ENCODE peak calls at places on chromosomes 11 and 22, in seven cellular contexts. One of them, this sample, is unnamed.

GRCh38 chr11:101867951-101868350 is 46.9 kb upstream of the CEP126 start:
- DNase-seq in ovary: no peak
- DNase-seq in suprapubic skin: no peak
- DNase-seq in body of pancreas: no peak
- DNase-seq in transverse colon: no peak
- DNase-seq in esophagus squamous epithelium: no peak
- DNase-seq in HCT116: no peak
- DNase-seq in this sample: no peak

GRCh38 chr11:96607890-96608558 is 218.2 kb downstream of the JRKL start:
- DNase-seq in body of pancreas: no peak
- DNase-seq in esophagus squamous epithelium: no peak
- DNase-seq in ovary: no peak
- DNase-seq in HCT116: no peak
- DNase-seq in transverse colon: no peak
- DNase-seq in suprapubic skin: no peak
- DNase-seq in this sample: no peak

GRCh38 chr11:31557991-31558390 is 48.4 kb downstream of the ELP4 start:
- DNase-seq in suprapubic skin: no peak
- DNase-seq in esophagus squamous epithelium: no peak
- DNase-seq in body of pancreas: no peak
- DNase-seq in ovary: no peak
- DNase-seq in transverse colon: no peak
- DNase-seq in HCT116: no peak
- DNase-seq in this sample: no peak

GRCh38 chr11:8814209-8814922 is 96.6 kb upstream of the AKIP1 start:
- DNase-seq in esophagus squamous epithelium: no peak
- DNase-seq in HCT116: no peak
- DNase-seq in ovary: no peak
- DNase-seq in transverse colon: peak; percentile 38
- DNase-seq in suprapubic skin: peak; percentile 9
- DNase-seq in body of pancreas: no peak
- DNase-seq in this sample: no peak

GRCh38 chr22:25131198-25131887 is 68.3 kb upstream of the CRYBB3 start:
- DNase-seq in ovary: no peak
- DNase-seq in esophagus squamous epithelium: no peak
- DNase-seq in HCT116: no peak
- DNase-seq in body of pancreas: no peak
- DNase-seq in transverse colon: peak; percentile 30
- DNase-seq in suprapubic skin: no peak
- DNase-seq in this sample: no peak

GRCh38 chr11:65411681-65412070 is 10.9 kb upstream of the NEAT1 start:
- DNase-seq in ovary: no peak
- DNase-seq in HCT116: no peak
- DNase-seq in esophagus squamous epithelium: no peak
- DNase-seq in transverse colon: no peak
- DNase-seq in suprapubic skin: peak; percentile 71
- DNase-seq in body of pancreas: no peak
- DNase-seq in this sample: no peak

GRCh38 chr11:94272738-94273313 is 31.6 kb upstream of the IZUMO1R start:
- DNase-seq in suprapubic skin: no peak
- DNase-seq in transverse colon: no peak
- DNase-seq in esophagus squamous epithelium: no peak
- DNase-seq in ovary: no peak
- DNase-seq in body of pancreas: peak; percentile 4
- DNase-seq in HCT116: no peak
- DNase-seq in this sample: peak; percentile 18

GRCh38 chr11:118004543-118005223 is 18.5 kb downstream of the IL10RA start:
- DNase-seq in body of pancreas: no peak
- DNase-seq in suprapubic skin: peak; percentile 29
- DNase-seq in esophagus squamous epithelium: no peak
- DNase-seq in transverse colon: no peak
- DNase-seq in ovary: no peak
- DNase-seq in HCT116: no peak
- DNase-seq in this sample: no peak

GRCh38 chr11:74671520-74672196 is 59.6 kb downstream of the CHRDL2 start:
- DNase-seq in esophagus squamous epithelium: no peak
- DNase-seq in body of pancreas: no peak
- DNase-seq in transverse colon: no peak
- DNase-seq in HCT116: no peak
- DNase-seq in suprapubic skin: no peak
- DNase-seq in ovary: no peak
- DNase-seq in this sample: peak; percentile 17

GRCh38 chr22:32579533-32580220 is 105.1 kb downstream of the FBXO7 start:
- DNase-seq in body of pancreas: no peak
- DNase-seq in ovary: no peak
- DNase-seq in HCT116: no peak
- DNase-seq in esophagus squamous epithelium: no peak
- DNase-seq in suprapubic skin: peak; percentile 61
- DNase-seq in transverse colon: no peak
- DNase-seq in this sample: no peak

GRCh38 chr11:74341926-74342325 is 30.5 kb upstream of the P4HA3 start:
- DNase-seq in transverse colon: no peak
- DNase-seq in body of pancreas: no peak
- DNase-seq in ovary: no peak
- DNase-seq in HCT116: no peak
- DNase-seq in suprapubic skin: no peak
- DNase-seq in esophagus squamous epithelium: no peak
- DNase-seq in this sample: no peak

GRCh38 chr22:40410272-40410671 is 39.9 kb downstream of the SGSM3 start:
- DNase-seq in HCT116: no peak
- DNase-seq in suprapubic skin: peak; percentile 75
- DNase-seq in transverse colon: no peak
- DNase-seq in esophagus squamous epithelium: no peak
- DNase-seq in ovary: no peak
- DNase-seq in body of pancreas: no peak
- DNase-seq in this sample: no peak

GRCh38 chr11:65777241-65777640 is 3.5 kb downstream of the AP5B1 start:
- DNase-seq in ovary: no peak
- DNase-seq in transverse colon: no peak
- DNase-seq in HCT116: no peak
- DNase-seq in suprapubic skin: peak; percentile 34
- DNase-seq in body of pancreas: no peak
- DNase-seq in esophagus squamous epithelium: no peak
- DNase-seq in this sample: no peak

GRCh38 chr11:131099746-131100145 is 183.5 kb upstream of the SNX19 start:
- DNase-seq in suprapubic skin: no peak
- DNase-seq in ovary: no peak
- DNase-seq in transverse colon: no peak
- DNase-seq in body of pancreas: no peak
- DNase-seq in esophagus squamous epithelium: no peak
- DNase-seq in HCT116: no peak
- DNase-seq in this sample: no peak

GRCh38 chr11:134050541-134051383 is 18.1 kb upstream of the JAM3 start:
- DNase-seq in suprapubic skin: peak; percentile 84
- DNase-seq in ovary: peak; percentile 88
- DNase-seq in transverse colon: peak; percentile 80
- DNase-seq in esophagus squamous epithelium: no peak
- DNase-seq in body of pancreas: peak; percentile 85
- DNase-seq in HCT116: peak; percentile 33
- DNase-seq in this sample: peak; percentile 84

GRCh38 chr11:107720305-107720775 is 8.5 kb upstream of the SLN start:
- DNase-seq in ovary: no peak
- DNase-seq in body of pancreas: no peak
- DNase-seq in HCT116: no peak
- DNase-seq in transverse colon: no peak
- DNase-seq in esophagus squamous epithelium: no peak
- DNase-seq in suprapubic skin: no peak
- DNase-seq in this sample: no peak

GRCh38 chr11:66844496-66845142 is 1.4 kb downstream of the RCE1 start:
- DNase-seq in esophagus squamous epithelium: no peak
- DNase-seq in transverse colon: no peak
- DNase-seq in suprapubic skin: peak; percentile 63
- DNase-seq in HCT116: no peak
- DNase-seq in body of pancreas: no peak
- DNase-seq in ovary: peak; percentile 32
- DNase-seq in this sample: peak; percentile 6

GRCh38 chr11:27473017-27473406 is 422 bp upstream of the LGR4 start:
- DNase-seq in suprapubic skin: no peak
- DNase-seq in HCT116: no peak
- DNase-seq in ovary: no peak
- DNase-seq in body of pancreas: no peak
- DNase-seq in transverse colon: no peak
- DNase-seq in esophagus squamous epithelium: no peak
- DNase-seq in this sample: no peak

GRCh38 chr11:134390706-134391105 is 21.3 kb downstream of the B3GAT1 start:
- DNase-seq in transverse colon: no peak
- DNase-seq in esophagus squamous epithelium: no peak
- DNase-seq in ovary: no peak
- DNase-seq in suprapubic skin: no peak
- DNase-seq in body of pancreas: no peak
- DNase-seq in HCT116: no peak
- DNase-seq in this sample: no peak

GRCh38 chr11:13207270-13207664 is 70.3 kb upstream of the BMAL1 start:
- DNase-seq in ovary: no peak
- DNase-seq in suprapubic skin: no peak
- DNase-seq in esophagus squamous epithelium: no peak
- DNase-seq in body of pancreas: no peak
- DNase-seq in HCT116: no peak
- DNase-seq in transverse colon: no peak
- DNase-seq in this sample: no peak
- H3K4me3 ChIP-seq in ovary: no peak overlapping the region
- H3K4me3 ChIP-seq in suprapubic skin: peak overlapping the region; percentile 41
- H3K4me3 ChIP-seq in esophagus squamous epithelium: peak overlapping the region; percentile 14
- H3K4me3 ChIP-seq in body of pancreas: no peak overlapping the region
- H3K4me3 ChIP-seq in HCT116: peak overlapping the region; percentile 51
- H3K4me3 ChIP-seq in transverse colon: no peak overlapping the region
- H3K4me3 ChIP-seq in this sample: no peak overlapping the region

DNA sequence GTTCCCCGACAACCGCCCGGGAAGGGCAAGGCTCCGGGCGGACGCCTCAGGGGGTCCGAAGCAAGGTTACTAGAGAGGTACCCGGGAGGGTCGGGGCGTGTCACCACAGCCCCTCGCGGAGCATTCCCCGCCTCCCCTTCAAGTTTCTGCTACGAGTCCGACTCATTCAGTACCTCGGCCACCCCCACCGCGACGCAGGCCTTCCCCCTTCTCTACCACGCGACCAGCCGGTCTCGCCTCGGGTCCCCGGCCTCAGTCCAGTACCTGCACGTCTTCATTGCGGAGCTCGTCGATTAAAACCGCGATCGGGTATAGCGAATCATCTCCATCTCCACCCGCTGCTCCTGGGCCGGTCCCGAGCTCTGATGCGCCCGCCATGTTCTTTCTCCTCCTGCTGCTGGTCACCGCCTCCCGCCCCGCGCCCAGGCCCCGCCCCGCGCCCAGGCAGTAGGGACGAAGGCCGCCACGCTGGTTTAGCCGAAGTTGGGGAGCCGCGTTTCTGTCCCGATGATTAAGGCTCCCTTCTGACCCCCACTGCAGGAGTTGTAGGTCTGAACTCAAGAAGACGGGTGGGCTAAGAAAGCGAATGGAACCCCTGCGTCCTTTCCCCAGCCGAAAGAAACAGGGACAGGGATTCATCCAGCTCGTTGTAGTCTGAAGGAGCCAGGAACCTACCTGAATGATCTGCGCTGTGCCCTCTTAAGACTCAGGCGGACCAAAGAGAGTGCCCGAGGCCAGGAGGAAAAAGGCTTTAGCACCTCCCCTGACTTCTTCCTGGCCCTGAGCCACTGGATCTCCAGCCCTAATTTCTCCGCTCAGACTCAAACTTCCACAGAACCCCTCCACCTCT is at the start of gene PPP2R1B:
- DNase-seq in esophagus squamous epithelium: peak; percentile 44
- DNase-seq in body of pancreas: peak; percentile 83
- DNase-seq in suprapubic skin: peak; percentile 89
- DNase-seq in transverse colon: peak; percentile 77
- DNase-seq in HCT116: peak; percentile 23
- DNase-seq in ovary: peak; percentile 84
- DNase-seq in this sample: peak; percentile 73
- TF ChIP-seq POLR2A in esophagus squamous epithelium: no peak
- TF ChIP-seq POLR2A in body of pancreas: peak; percentile 48
- TF ChIP-seq POLR2A in suprapubic skin: no peak
- TF ChIP-seq POLR2A in transverse colon: peak; percentile 67
- TF ChIP-seq POLR2A in HCT116: peak; percentile 76
- TF ChIP-seq POLR2A in ovary: peak; percentile 55
- TF ChIP-seq POLR2A in this sample: peak; percentile 46

GRCh38 chr22:48631288-48631687 is 1196.4 kb downstream of the BRD1 start:
- DNase-seq in HCT116: no peak
- DNase-seq in esophagus squamous epithelium: no peak
- DNase-seq in ovary: no peak
- DNase-seq in body of pancreas: no peak
- DNase-seq in suprapubic skin: no peak
- DNase-seq in transverse colon: no peak
- DNase-seq in this sample: no peak
- H3K4me3 ChIP-seq in HCT116: no peak overlapping the region
- H3K4me3 ChIP-seq in esophagus squamous epithelium: no peak overlapping the region
- H3K4me3 ChIP-seq in ovary: no peak overlapping the region
- H3K4me3 ChIP-seq in body of pancreas: no peak overlapping the region
- H3K4me3 ChIP-seq in suprapubic skin: no peak overlapping the region
- H3K4me3 ChIP-seq in transverse colon: no peak overlapping the region
- H3K4me3 ChIP-seq in this sample: no peak overlapping the region

DNA sequence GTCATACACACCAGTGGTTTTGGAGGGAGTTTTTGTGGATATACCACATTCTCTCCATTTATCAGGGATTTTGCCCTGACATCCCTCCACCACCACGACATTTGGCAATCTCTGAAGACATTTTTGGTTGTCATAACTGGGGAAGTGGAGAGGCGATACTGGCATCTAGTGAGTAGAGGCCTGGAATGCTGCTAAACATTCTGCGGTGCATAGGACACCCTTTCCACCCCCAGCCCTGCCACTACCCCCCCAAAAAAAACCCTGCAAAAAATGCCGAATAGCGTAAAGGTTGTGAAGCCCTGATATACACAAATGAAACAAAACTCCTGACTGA is 560 bp upstream of the TPST2 start:
- DNase-seq in HCT116: no peak
- DNase-seq in body of pancreas: peak; percentile 23
- DNase-seq in esophagus squamous epithelium: no peak
- DNase-seq in transverse colon: no peak
- DNase-seq in ovary: no peak
- DNase-seq in suprapubic skin: no peak
- DNase-seq in this sample: no peak
- TF ChIP-seq POLR2A in HCT116: no peak
- TF ChIP-seq POLR2A in body of pancreas: no peak
- TF ChIP-seq POLR2A in esophagus squamous epithelium: no peak
- TF ChIP-seq POLR2A in transverse colon: no peak
- TF ChIP-seq POLR2A in ovary: no peak
- TF ChIP-seq POLR2A in suprapubic skin: no peak
- TF ChIP-seq POLR2A in this sample: no peak

GRCh38 chr11:71404209-71404608 is 44.0 kb downstream of the DHCR7 start:
- DNase-seq in body of pancreas: no peak
- DNase-seq in esophagus squamous epithelium: no peak
- DNase-seq in HCT116: no peak
- DNase-seq in transverse colon: no peak
- DNase-seq in suprapubic skin: no peak
- DNase-seq in ovary: no peak
- DNase-seq in this sample: no peak
- H3K4me3 ChIP-seq in body of pancreas: no peak overlapping the region
- H3K4me3 ChIP-seq in esophagus squamous epithelium: no peak overlapping the region
- H3K4me3 ChIP-seq in HCT116: no peak overlapping the region
- H3K4me3 ChIP-seq in transverse colon: no peak overlapping the region
- H3K4me3 ChIP-seq in suprapubic skin: no peak overlapping the region
- H3K4me3 ChIP-seq in ovary: no peak overlapping the region
- H3K4me3 ChIP-seq in this sample: no peak overlapping the region